ENCODE peak calls at places on chromosome 1, in five cellular contexts. R, Y, B, K and L are unnamed samples.

GRCh38 chr1:30982431-30982830 is 73.9 kb upstream of the SDC3 start:
- DNase-seq in K (no peak), R (no peak), Y (no peak), B (no peak), L (no peak)

GRCh38 chr1:185435696-185436379 is 118.8 kb upstream of the IVNS1ABP start:
- DNase-seq in K (no peak), B (no peak), Y (no peak), R (no peak), L (no peak)

GRCh38 chr1:67018574-67018973 is 35.4 kb downstream of the SLC35D1 start:
- DNase-seq in R (no peak), K (no peak), Y (no peak), B (no peak), L (no peak)

GRCh38 chr1:77281491-77282186 is at the start of gene AK5:
- DNase-seq in R (peak), Y (peak), B (peak), K (no peak), L (peak)

GRCh38 chr1:99680258-99680657 is 34.3 kb downstream of the PALMD start:
- DNase-seq in R (no peak), B (peak), K (no peak), Y (no peak), L (no peak)

GRCh38 chr1:30912203-30912602 is 3.6 kb upstream of the SDC3 start:
- DNase-seq in R (no peak), Y (no peak), K (no peak), B (no peak), L (no peak)

GRCh38 chr1:47650205-47650604 is 212.4 kb downstream of the FOXD2 start:
- DNase-seq in R (peak), K (peak), B (peak), Y (peak), L (no peak)

GRCh38 chr1:229138066-229138465 is 132.8 kb upstream of the RAB4A start:
- DNase-seq in K (no peak), Y (no peak), R (no peak), B (no peak), L (no peak)

GRCh38 chr1:115338457-115338820 is 390 bp upstream of the NGF start:
- DNase-seq in K (no peak), Y (no peak), B (no peak), R (no peak), L (peak)

GRCh38 chr1:208510192-208510952 is 266.2 kb upstream of the PLXNA2 start:
- DNase-seq in K (peak), R (no peak), Y (peak), B (peak), L (no peak)

GRCh38 chr1:34918609-34919561 is 10.6 kb downstream of the DLGAP3 start:
- DNase-seq in K (no peak), B (no peak), Y (peak), R (peak), L (no peak)

GRCh38 chr1:218425647-218426342 is 80.7 kb downstream of the TGFB2 start:
- DNase-seq in Y (no peak), R (no peak), B (peak), K (no peak), L (no peak)

GRCh38 chr1:50369830-50370229 is 53.4 kb downstream of the DMRTA2 start:
- DNase-seq in R (no peak), B (no peak), K (no peak), Y (no peak), L (no peak)

GRCh38 chr1:182860658-182861057 is 21.5 kb downstream of the DHX9 start:
- DNase-seq in R (no peak), Y (no peak), K (no peak), B (no peak), L (no peak)

GRCh38 chr1:243623831-243624230 is 226.2 kb downstream of the AKT3 start:
- DNase-seq in Y (no peak), B (no peak), K (no peak), R (no peak), L (no peak)

GRCh38 chr1:206455320-206455680 is 15.0 kb upstream of the IKBKE start:
- DNase-seq in Y (no peak), B (no peak), K (no peak), R (no peak), L (no peak)

GRCh38 chr1:118483245-118484006 is 298.4 kb upstream of the SPAG17 start:
- DNase-seq in Y (no peak), B (no peak), K (no peak), R (peak), L (no peak)

GRCh38 chr1:12158362-12159092 is 8.3 kb upstream of the TNFRSF1B start:
- DNase-seq in K (no peak), R (no peak), Y (no peak), B (no peak), L (no peak)

GRCh38 chr1:10819198-10819901 is 22.9 kb upstream of the CASZ1 start:
- DNase-seq in Y (no peak), B (no peak), K (no peak), R (no peak), L (no peak)

GRCh38 chr1:150874455-150875196 is 1.8 kb downstream of the ARNT start:
- DNase-seq in K (no peak), B (peak), R (no peak), Y (no peak), L (no peak)

GRCh38 chr1:170461762-170462384 is 70.1 kb upstream of the GORAB start:
- DNase-seq in K (peak), Y (no peak), B (peak), R (no peak), L (no peak)

GRCh38 chr1:46673749-46674182 is 2.1 kb downstream of the TEX38 start:
- DNase-seq in B (peak), R (no peak), Y (no peak), K (no peak), L (no peak)

GRCh38 chr1:25832336-25833037 is 12.7 kb downstream of the MTFR1L start:
- DNase-seq in B (no peak), K (no peak), Y (peak), R (no peak), L (no peak)

GRCh38 chr1:212457740-212458338 is 25.1 kb downstream of the NENF start:
- DNase-seq in R (no peak), K (no peak), Y (no peak), B (peak), L (peak)

GRCh38 chr1:184656221-184656620 is 98.4 kb downstream of the EDEM3 start:
- DNase-seq in B (no peak), R (no peak), K (peak), Y (no peak), L (no peak)

GRCh38 chr1:53637726-53638640 is 101.0 kb downstream of the GLIS1 start:
- DNase-seq in K (no peak), Y (peak), B (no peak), R (no peak), L (no peak)

GRCh38 chr1:246302251-246302625 is 204.8 kb downstream of the SMYD3 start:
- DNase-seq in R (no peak), K (no peak), B (no peak), Y (no peak), L (no peak)

GRCh38 chr1:208231929-208232360 is 12.2 kb downstream of the PLXNA2 start:
- DNase-seq in B (peak), Y (peak), K (peak), R (no peak), L (no peak)

GRCh38 chr1:222935239-222935900 is 120.5 kb downstream of the DISP1 start:
- DNase-seq in K (no peak), Y (no peak), B (no peak), R (no peak), L (no peak)

GRCh38 chr1:58155418-58156123 is 391.0 kb downstream of the OMA1 start:
- DNase-seq in B (peak), Y (no peak), R (no peak), K (no peak), L (peak)

GRCh38 chr1:13764933-13765332 is 64.9 kb downstream of the PRDM2 start:
- DNase-seq in K (no peak), R (no peak), Y (no peak), B (no peak), L (peak)

GRCh38 chr1:234874291-234875288 is 254.0 kb downstream of the TOMM20 start:
- DNase-seq in B (no peak), R (peak), Y (no peak), K (no peak), L (no peak)

GRCh38 chr1:97832490-97832889 is 88.3 kb downstream of the DPYD start:
- DNase-seq in K (peak), Y (no peak), R (no peak), B (peak), L (no peak)

GRCh38 chr1:30743584-30744059 is 14.0 kb downstream of the LAPTM5 start:
- DNase-seq in K (no peak), R (no peak), Y (no peak), B (no peak), L (no peak)

GRCh38 chr1:43143441-43143888 is 28.6 kb downstream of the EBNA1BP2 start:
- DNase-seq in K (no peak), R (no peak), Y (no peak), B (peak), L (peak)

GRCh38 chr1:240801445-240801844 is 189.5 kb upstream of the GREM2 start:
- DNase-seq in K (no peak), Y (no peak), R (no peak), B (peak), L (no peak)

GRCh38 chr1:56435434-56436337 is 143.7 kb downstream of the PLPP3 start:
- DNase-seq in K (no peak), R (no peak), Y (no peak), B (no peak), L (no peak)

GRCh38 chr1:55958498-55958897 is 620.9 kb downstream of the PLPP3 start:
- DNase-seq in K (peak), B (no peak), R (no peak), Y (no peak), L (no peak)

GRCh38 chr1:220339581-220339980 is 67.3 kb upstream of the RAB3GAP2 start:
- DNase-seq in B (no peak), Y (no peak), R (no peak), K (no peak), L (no peak)
- TF ChIP-seq CTCF in B (no peak), Y (no peak), R (no peak), K (no peak), L (no peak)

DNA sequence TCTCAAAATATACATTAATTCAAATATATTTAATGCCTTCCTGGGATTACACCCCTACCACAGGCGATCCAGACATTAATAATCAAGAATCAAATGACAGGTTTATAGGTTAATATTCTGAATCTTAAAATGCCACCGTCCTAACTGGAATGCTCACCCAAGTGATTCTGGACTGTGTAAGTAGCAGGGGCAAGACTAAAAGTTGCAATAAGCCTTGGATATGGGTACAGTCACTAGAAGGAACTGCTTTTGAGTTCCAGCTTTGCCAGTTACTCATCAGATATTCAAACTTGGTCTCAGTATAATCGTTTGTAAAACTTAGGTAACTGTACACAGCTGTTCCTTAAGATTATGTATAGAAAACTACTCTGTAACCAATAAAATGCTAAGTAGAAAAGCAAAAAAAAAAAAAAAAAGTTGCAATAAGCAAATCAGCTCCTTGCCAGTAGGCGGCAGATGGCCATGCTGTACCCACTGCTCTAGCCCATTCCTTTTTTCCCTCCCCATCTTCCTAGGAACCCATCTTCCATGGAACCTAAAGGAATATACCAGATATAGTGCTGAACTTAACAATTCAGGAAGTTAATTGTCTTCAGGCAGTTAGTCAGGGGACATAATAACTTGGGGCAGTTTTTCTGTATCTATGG is 10.5 kb downstream of the RO60 start:
- DNase-seq in B (peak), K (no peak), Y (no peak), R (no peak), L (no peak)
- TF ChIP-seq CTCF in B (peak), K (peak), Y (peak), R (no peak), L (peak)

GRCh38 chr1:163278602-163279001 is 43.2 kb upstream of the NUF2 start:
- DNase-seq in Y (no peak), R (no peak), B (no peak), K (no peak), L (no peak)

GRCh38 chr1:163267962-163268361 is 53.8 kb upstream of the NUF2 start:
- DNase-seq in K (no peak), Y (no peak), B (peak), R (no peak), L (no peak)

GRCh38 chr1:163275222-163275621 is 46.5 kb upstream of the NUF2 start:
- DNase-seq in R (no peak), Y (no peak), B (no peak), K (no peak), L (no peak)

GRCh38 chr1:163273766-163274441 is 47.9 kb upstream of the NUF2 start:
- DNase-seq in B (no peak), R (no peak), Y (no peak), K (no peak), L (no peak)
- TF ChIP-seq CTCF in B (no peak), R (no peak), Y (no peak), K (no peak), L (no peak)

GRCh38 chr1:216726435-216726834 is 3.2 kb upstream of the ESRRG start:
- DNase-seq in Y (no peak), R (no peak), B (no peak), K (no peak), L (no peak)
- TF ChIP-seq CTCF in Y (no peak), R (no peak), B (no peak), K (no peak), L (no peak)

GRCh38 chr1:203166192-203166940 is 9.3 kb downstream of the MYBPH start:
- DNase-seq in Y (no peak), K (no peak), B (no peak), R (no peak), L (no peak)
- TF ChIP-seq CTCF in Y (no peak), K (no peak), B (peak), R (peak), L (no peak)

DNA sequence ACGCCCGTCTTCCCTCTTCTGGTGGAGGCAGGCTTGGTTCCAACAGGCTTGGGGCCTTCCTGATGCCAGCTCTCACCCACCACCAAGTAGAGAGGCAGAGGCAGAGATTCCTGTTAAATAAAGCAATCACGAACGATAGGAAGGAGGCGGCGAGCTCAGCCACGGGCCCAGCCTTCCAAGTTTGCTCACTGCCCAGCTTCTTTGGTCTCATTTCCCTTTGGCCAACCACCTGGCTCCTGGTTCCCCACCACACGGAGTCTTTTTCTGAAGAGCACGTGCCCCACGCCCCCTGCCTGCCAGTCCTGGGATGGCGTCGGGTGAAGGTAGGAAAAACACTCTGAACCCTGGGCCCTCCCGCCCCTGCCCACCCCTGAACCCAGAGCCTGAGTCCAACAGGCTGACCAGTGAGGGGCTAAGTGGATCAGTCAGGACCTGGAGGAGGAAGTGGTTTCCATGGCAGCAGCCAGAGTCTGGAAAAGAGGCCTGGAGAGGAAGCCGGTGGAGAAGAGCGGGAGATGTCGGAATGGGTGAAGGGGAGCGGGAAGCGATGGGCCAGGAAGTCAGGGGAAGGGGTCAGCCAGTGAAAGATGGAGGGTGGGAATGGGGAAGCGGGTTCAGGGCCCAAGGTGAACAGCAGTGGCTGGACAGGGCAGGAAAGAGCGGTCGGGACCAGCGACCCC is 158.2 kb upstream of the KLHDC7A start:
- DNase-seq in B (no peak), R (no peak), Y (no peak), K (no peak), L (peak)
- TF ChIP-seq CTCF in B (no peak), R (no peak), Y (no peak), K (no peak), L (peak)

DNA sequence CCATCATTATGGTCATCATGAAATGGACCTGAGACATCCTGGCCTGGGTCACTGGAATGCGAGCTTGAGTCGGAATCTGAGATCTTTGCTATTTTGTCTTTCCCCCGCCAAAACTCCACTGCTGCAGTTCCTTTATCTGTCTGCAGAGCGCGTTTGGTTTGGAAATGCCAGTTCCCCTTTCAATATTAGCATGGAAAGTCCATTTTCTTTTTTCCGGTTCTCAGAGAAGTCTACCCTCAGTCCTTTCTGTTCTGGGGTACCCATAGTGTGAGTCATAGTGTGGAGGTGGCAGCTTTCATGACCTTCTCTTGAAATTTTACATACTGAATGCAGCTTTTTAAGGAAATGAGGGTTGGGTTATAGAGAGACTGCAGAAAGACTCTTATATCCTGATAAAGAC is 14.6 kb downstream of the CACNA1E start:
- DNase-seq in Y (no peak), R (no peak), K (no peak), B (no peak), L (no peak)
- TF ChIP-seq CTCF in Y (no peak), R (no peak), K (no peak), B (no peak), L (no peak)

DNA sequence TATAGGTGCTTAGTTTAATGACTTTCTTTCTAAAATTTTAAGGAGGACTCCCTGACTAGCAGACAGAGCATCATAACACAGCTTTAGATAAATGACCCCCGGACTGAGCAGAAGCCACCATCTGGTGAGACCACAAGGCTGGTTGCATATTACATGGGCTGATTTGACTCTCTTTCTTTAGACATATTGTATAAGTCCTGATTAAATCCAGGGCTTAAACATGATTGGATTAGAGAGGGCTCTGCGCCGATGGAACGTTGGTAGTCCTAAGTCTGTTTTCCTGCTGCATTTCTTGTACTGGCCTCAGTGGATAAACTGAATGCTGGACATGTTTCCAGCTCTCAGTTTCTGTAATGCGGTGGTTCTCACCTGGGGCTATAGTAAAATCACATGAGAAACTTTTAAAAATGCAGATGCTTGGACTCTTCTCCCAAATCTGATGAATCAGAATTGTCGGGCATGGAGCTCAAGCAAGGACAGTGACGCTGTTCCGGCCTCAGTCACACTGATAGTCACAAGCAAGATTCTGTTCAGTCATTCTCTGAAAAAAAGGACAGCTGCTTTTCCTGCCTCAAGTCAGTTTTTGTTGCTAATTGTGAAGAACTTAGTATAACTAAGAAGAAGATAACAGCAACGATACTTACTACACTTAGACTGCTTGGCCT is 16.6 kb downstream of the DDI2 start:
- DNase-seq in Y (no peak), B (no peak), R (no peak), K (no peak), L (no peak)
- TF ChIP-seq CTCF in Y (no peak), B (no peak), R (no peak), K (no peak), L (no peak)

GRCh38 chr1:113963281-113963906 is 15.9 kb upstream of the OLFML3 start:
- DNase-seq in Y (no peak), R (no peak), B (peak), K (no peak), L (no peak)
- TF ChIP-seq CTCF in Y (no peak), R (no peak), B (no peak), K (peak), L (no peak)